ENCODE peak calls at places on chromosomes 7 and 10, in seven cellular contexts. M, O, Y, C, E, Q and P are unnamed samples.

GRCh38 chr10:15387021-15387420 is 15.9 kb upstream of the FAM171A1 start:
- DNase-seq in Q (no peak), O (no peak), C (no peak), M (no peak), E (no peak), Y (no peak), P (no peak)

GRCh38 chr10:75995720-75996119 is 564.3 kb downstream of the LRMDA start:
- DNase-seq in Y (no peak), Q (no peak), E (no peak), C (no peak), M (no peak), O (no peak), P (no peak)

GRCh38 chr7:100951888-100952560 is 2.7 kb downstream of the MUC3A start:
- DNase-seq in O (no peak), Y (no peak), Q (no peak), C (no peak), E (no peak), M (no peak), P (no peak)

GRCh38 chr7:151304856-151305255 is 36.8 kb upstream of the NUB1 start:
- DNase-seq in C (no peak), Q (no peak), O (no peak), M (no peak), E (no peak), Y (peak), P (peak)

GRCh38 chr7:85095357-85095756 is 91.5 kb downstream of the SEMA3D start:
- DNase-seq in M (no peak), Y (no peak), Q (no peak), C (no peak), O (no peak), E (peak), P (no peak)

GRCh38 chr7:68770649-68771048 is 827.6 kb upstream of the AUTS2 start:
- DNase-seq in Y (no peak), O (no peak), Q (peak), E (peak), M (no peak), C (peak), P (peak)

GRCh38 chr10:132319853-132320669 is 11.9 kb upstream of the LRRC27 start:
- DNase-seq in Q (peak), Y (peak), C (peak), M (peak), O (peak), E (peak), P (no peak)

GRCh38 chr10:46547881-46548780 is 8.3 kb downstream of the GPRIN2 start:
- DNase-seq in Q (no peak), E (peak), Y (peak), C (peak), M (no peak), O (peak), P (no peak)

GRCh38 chr7:87702326-87702725 is 74.1 kb downstream of the RUNDC3B start:
- DNase-seq in C (no peak), Q (no peak), Y (peak), E (no peak), M (no peak), O (peak), P (no peak)

GRCh38 chr10:58672855-58673254 is 160.2 kb downstream of the BICC1 start:
- DNase-seq in C (no peak), O (peak), E (no peak), Y (peak), M (no peak), Q (no peak), P (no peak)

GRCh38 chr7:95509199-95509598 is 23.5 kb downstream of the ASB4 start:
- DNase-seq in C (peak), Y (no peak), Q (no peak), E (no peak), M (no peak), O (peak), P (peak)

GRCh38 chr7:92432299-92432946 is 14.9 kb upstream of the GATAD1 start:
- DNase-seq in C (no peak), Y (peak), M (no peak), E (no peak), O (no peak), Q (no peak), P (no peak)

GRCh38 chr7:3210531-3210930 is 90.5 kb upstream of the SDK1 start:
- DNase-seq in Y (no peak), Q (no peak), E (no peak), O (no peak), C (no peak), M (no peak), P (no peak)

GRCh38 chr7:132226626-132227290 is 349.5 kb downstream of the PLXNA4 start:
- DNase-seq in M (no peak), O (no peak), Q (no peak), Y (no peak), E (no peak), C (no peak), P (no peak)

GRCh38 chr10:114548662-114549061 is 109.4 kb downstream of the ABLIM1 start:
- DNase-seq in O (peak), E (no peak), Q (peak), M (peak), C (peak), Y (peak), P (no peak)

GRCh38 chr10:13272164-13272571 is 27.7 kb downstream of the PHYH start:
- DNase-seq in Y (no peak), C (peak), E (peak), M (no peak), O (peak), Q (peak), P (no peak)

GRCh38 chr7:21169667-21170605 is 257.9 kb upstream of the SP4 start:
- DNase-seq in Y (no peak), C (no peak), E (no peak), O (no peak), Q (no peak), M (no peak), P (no peak)

GRCh38 chr10:96482815-96483588 is 30.7 kb downstream of the TLL2 start:
- DNase-seq in O (no peak), Y (no peak), M (no peak), Q (no peak), C (no peak), E (no peak), P (no peak)

GRCh38 chr10:123860856-123861255 is 30.8 kb downstream of the CPXM2 start:
- DNase-seq in Q (no peak), E (no peak), C (no peak), Y (no peak), M (no peak), O (no peak), P (no peak)

GRCh38 chr10:16049050-16049449 is 188.7 kb upstream of the MINDY3 start:
- DNase-seq in C (no peak), Y (peak), Q (no peak), M (no peak), O (no peak), E (no peak), P (no peak)